ENCODE peak calls at places on chromosomes 12 and 14, in six cellular contexts. P is PC-9, Q is heart right ventricle, Z is cardiac muscle cell, M is OCI-LY7, B is GM23248. D is an unnamed sample.

GRCh38 chr12:116662612-116663144 is 75.2 kb downstream of the SPRING1 start:
- DNase-seq in B (peak; percentile 26), Q (no peak), Z (no peak), P (no peak), M (no peak), D (no peak)

GRCh38 chr14:31880935-31881334 is 196.2 kb upstream of the ARHGAP5 start:
- DNase-seq in Z (peak; percentile 14), P (peak; percentile 61), Q (no peak), M (no peak), B (peak; percentile 96), D (no peak)

GRCh38 chr12:26028953-26029740 is 70.7 kb downstream of the RASSF8 start:
- DNase-seq in Q (peak; percentile 32), B (peak; percentile 72), M (peak; percentile 45), P (no peak), Z (peak; percentile 47), D (no peak)

GRCh38 chr14:100290607-100291304 is 15.5 kb downstream of the SLC25A29 start:
- DNase-seq in Q (no peak), M (no peak), P (no peak), B (no peak), Z (no peak), D (no peak)

GRCh38 chr12:89971880-89972279 is 263.2 kb upstream of the ATP2B1 start:
- DNase-seq in Q (peak; percentile 28), P (peak; percentile 48), Z (no peak), B (peak; percentile 56), M (no peak), D (no peak)

GRCh38 chr12:57524814-57525614 is 2.4 kb downstream of the MBD6 start:
- DNase-seq in B (no peak), P (no peak), M (no peak), Q (no peak), Z (no peak), D (no peak)

GRCh38 chr12:111271674-111272418 is 97.0 kb downstream of the PHETA1 start:
- DNase-seq in Q (no peak), P (no peak), B (peak; percentile 14), M (peak; percentile 40), Z (no peak), D (no peak)

GRCh38 chr14:76575108-76575507 is 186.2 kb upstream of the VASH1 start:
- DNase-seq in M (no peak), Q (no peak), Z (no peak), B (no peak), P (no peak), D (no peak)

GRCh38 chr12:120814903-120815429 is 89.2 kb downstream of the SPPL3 start:
- DNase-seq in Z (no peak), P (no peak), Q (no peak), B (no peak), M (no peak), D (no peak)

GRCh38 chr14:83905157-83905556 is 1624.8 kb upstream of the FLRT2 start:
- DNase-seq in B (no peak), P (no peak), Q (no peak), Z (no peak), M (no peak), D (no peak)

GRCh38 chr14:35254736-35255135 is 37.4 kb upstream of the PSMA6 start:
- DNase-seq in Z (no peak), P (no peak), Q (no peak), B (no peak), M (no peak), D (no peak)

GRCh38 chr12:6065872-6066217 is 58.6 kb downstream of the VWF start:
- DNase-seq in Q (no peak), Z (no peak), B (peak; percentile 64), M (no peak), P (no peak), D (no peak)

GRCh38 chr12:57954768-57955167 is 13.4 kb downstream of the ATP23 start:
- DNase-seq in B (no peak), Z (no peak), Q (no peak), M (no peak), P (no peak), D (no peak)

GRCh38 chr12:68882251-68882964 is 50.6 kb downstream of the CPM start:
- DNase-seq in Q (no peak), M (peak; percentile 48), Z (no peak), P (no peak), B (no peak), D (no peak)
- H3K4me1 ChIP-seq in Q (no peaks in the 10 kb centered on the region), M (peaks cover 60% of the 10 kb centered on the region), Z (no peaks in the 10 kb centered on the region), P (no peaks in the 10 kb centered on the region), B (no peaks in the 10 kb centered on the region), D (no peaks in the 10 kb centered on the region)

GRCh38 chr14:22974530-22975313 is 7.6 kb downstream of the AJUBA start:
- DNase-seq in B (no peak), Q (no peak), M (no peak), P (no peak), Z (no peak), D (no peak)
- H3K27ac ChIP-seq in B (no peak overlapping the region), Q (no peak overlapping the region), M (no peak overlapping the region), P (no peak overlapping the region), Z (no peak overlapping the region), D (no peak overlapping the region)

GRCh38 chr12:64670039-64670438 is 59.7 kb downstream of the RASSF3 start:
- DNase-seq in Z (no peak), P (no peak), B (no peak), M (peak; percentile 27), Q (no peak), D (no peak)
- H3K4me1 ChIP-seq in Z (peaks cover 86% of the 10 kb centered on the region), P (peaks cover 89% of the 10 kb centered on the region), B (peaks cover 14% of the 10 kb centered on the region), M (peaks cover 93% of the 10 kb centered on the region), Q (peaks cover 100% of the 10 kb centered on the region), D (peaks cover 50% of the 10 kb centered on the region)

DNA sequence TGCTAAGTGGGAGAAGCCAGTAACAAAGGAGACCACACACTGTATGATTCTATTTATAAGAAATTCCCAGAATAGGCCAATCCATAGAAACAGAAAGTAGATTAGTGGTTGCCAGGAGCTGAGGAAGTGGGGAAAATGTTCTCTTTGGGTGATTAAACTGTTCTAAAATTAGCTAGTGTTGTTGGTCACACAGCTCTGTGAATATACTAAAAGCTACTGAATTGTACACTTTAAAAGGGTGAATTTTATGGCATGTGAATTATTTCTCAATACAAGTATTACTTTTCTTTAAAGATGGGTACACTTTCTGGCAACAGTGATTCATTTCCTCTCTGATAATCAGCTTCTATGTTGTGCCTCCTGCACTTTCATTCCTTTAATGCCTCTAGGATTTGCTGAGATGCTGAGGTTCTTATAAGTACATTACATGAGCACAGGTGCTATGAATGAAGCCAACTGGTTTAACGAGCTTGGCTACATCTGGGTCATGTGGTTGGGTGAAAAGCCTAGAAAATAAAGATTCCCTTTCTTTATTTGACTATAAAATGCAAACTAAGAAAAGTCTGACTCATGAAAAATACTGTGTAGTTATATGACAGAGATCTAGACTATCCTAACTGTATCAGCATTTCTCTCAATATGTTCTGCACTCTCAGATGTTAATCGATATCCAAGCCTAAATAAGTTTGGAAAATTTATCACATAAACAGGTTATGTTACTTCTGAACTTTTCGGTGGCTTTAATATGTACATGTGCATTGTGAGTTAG is 132.9 kb downstream of the DAAM1 start:
- DNase-seq in P (peak; percentile 94), Z (peak; percentile 27), Q (no peak), B (peak; percentile 69), M (no peak), D (no peak)
- H3K27ac ChIP-seq in P (peak overlapping the region; percentile 71), Z (peak overlapping the region; percentile 84), Q (peak overlapping the region; percentile 26), B (peak overlapping the region; percentile 76), M (no peak overlapping the region), D (peak overlapping the region; percentile 72)

D was measured in ascending aorta.